ENCODE peak calls at places on chromosomes 13 and 19, in seven cellular contexts. W is NCI-H1105; U is fibroblast of the aortic adventitia; P is activated T-cell treated with anti-CD3 and anti-CD28 coated beads for 1 hour; Y is activated CD4-positive, alpha-beta T cell treated with anti-CD3 and anti-CD28 coated beads for 48 hours; M is AG04449; L is stimulated activated naive CD8-positive, alpha-beta T cell treated with anti-CD3 and anti-CD28 coated beads, Interleukin-15, amount 100 ng/mL, for 72 hours. G is an unnamed sample.

GRCh38 chr19:29815231-29815630 is 3.4 kb downstream of the CCNE1 start:
- DNase-seq in Y (no peak), W (no peak), M (no peak), P (no peak), U (no peak), L (no peak), G (no peak)

GRCh38 chr19:14401468-14401867 is 17.7 kb downstream of the DDX39A start:
- DNase-seq in P (no peak), W (no peak), U (no peak), L (no peak), M (no peak), Y (no peak), G (no peak)

GRCh38 chr13:40120288-40120687 is 464.8 kb downstream of the COG6 start:
- DNase-seq in P (no peak), M (no peak), W (no peak), U (peak), Y (no peak), L (no peak), G (no peak)

GRCh38 chr13:111171629-111172028 is 56.5 kb downstream of the ARHGEF7 start:
- DNase-seq in M (no peak), P (no peak), U (no peak), Y (no peak), L (no peak), W (no peak), G (no peak)

GRCh38 chr13:103772576-103772975 is 706.4 kb upstream of the SLC10A2 start:
- DNase-seq in L (no peak), U (no peak), M (no peak), Y (no peak), P (no peak), W (no peak), G (no peak)

GRCh38 chr19:1168877-1169791 is 4.9 kb downstream of the SBNO2 start:
- DNase-seq in M (no peak), W (no peak), L (no peak), Y (no peak), P (no peak), U (peak), G (no peak)

GRCh38 chr13:24651718-24652345 is 28.4 kb upstream of the ATP12A start:
- DNase-seq in M (no peak), L (no peak), P (no peak), U (no peak), W (no peak), Y (no peak), G (no peak)

GRCh38 chr19:1811472-1811894 is 593 bp downstream of the ATP8B3 start:
- DNase-seq in M (no peak), U (peak), Y (peak), W (no peak), L (peak), P (peak), G (no peak)

GRCh38 chr19:5850743-5851293 is 431 bp downstream of the FUT3 start:
- DNase-seq in Y (no peak), P (no peak), U (peak), L (no peak), M (no peak), W (no peak), G (no peak)

GRCh38 chr19:15538774-15539173 is 30.4 kb downstream of the CYP4F22 start:
- DNase-seq in U (peak), L (no peak), W (no peak), M (no peak), P (no peak), Y (no peak), G (no peak)

GRCh38 chr19:42095814-42096230 is 19.9 kb downstream of the ZNF574 start:
- DNase-seq in Y (peak), P (no peak), L (no peak), U (no peak), W (no peak), M (no peak), G (no peak)

GRCh38 chr19:11448410-11448809 is 13.0 kb downstream of the PRKCSH start:
- DNase-seq in M (no peak), Y (no peak), U (no peak), P (no peak), L (no peak), W (no peak), G (no peak)

GRCh38 chr19:16897572-16898056 is 8.8 kb downstream of the F2RL3 start:
- DNase-seq in L (no peak), Y (no peak), U (no peak), W (no peak), M (no peak), P (no peak), G (no peak)

GRCh38 chr13:101424381-101425155 is 8.3 kb upstream of the NALCN start:
- DNase-seq in L (no peak), P (no peak), U (no peak), W (no peak), M (no peak), Y (no peak), G (no peak)

GRCh38 chr13:94620286-94620896 is 18.7 kb downstream of the GPR180 start:
- DNase-seq in M (no peak), L (no peak), W (peak), Y (peak), U (peak), P (no peak), G (peak)

GRCh38 chr13:94480672-94481145 is 1.2 kb upstream of the DCT start:
- DNase-seq in L (peak), P (no peak), M (no peak), Y (peak), W (no peak), U (peak), G (no peak)

GRCh38 chr13:113410472-113411201 is 42.7 kb downstream of the ADPRHL1 start:
- DNase-seq in U (peak), Y (peak), W (no peak), M (peak), L (no peak), P (no peak), G (no peak)

GRCh38 chr13:91813255-91813654 is 414.8 kb downstream of the GPC5 start:
- DNase-seq in P (no peak), Y (no peak), U (no peak), L (no peak), M (no peak), W (peak), G (no peak)

GRCh38 chr19:4014541-4015491 is 7.3 kb downstream of the PIAS4 start:
- DNase-seq in W (no peak), M (no peak), Y (peak), U (no peak), P (peak), L (no peak), G (no peak)

GRCh38 chr13:105660550-105660949 is 874.9 kb downstream of the EFNB2 start:
- DNase-seq in Y (no peak), U (no peak), M (no peak), W (no peak), P (no peak), L (no peak), G (no peak)

GRCh38 chr19:7196721-7197168 is 97.5 kb downstream of the INSR start:
- DNase-seq in P (no peak), U (peak), W (no peak), M (no peak), L (no peak), Y (no peak), G (no peak)

GRCh38 chr13:99985886-99986527 is 4.4 kb downstream of the ZIC2 start:
- DNase-seq in W (no peak), L (no peak), U (no peak), M (no peak), P (no peak), Y (no peak), G (no peak)

GRCh38 chr13:21014666-21015170 is 46.7 kb downstream of the LATS2 start:
- DNase-seq in U (peak), M (peak), Y (no peak), L (no peak), W (no peak), P (no peak), G (no peak)

GRCh38 chr13:94708031-94708571 is 4.2 kb downstream of the SOX21 start:
- DNase-seq in M (no peak), U (no peak), L (no peak), W (no peak), P (no peak), Y (peak), G (no peak)

GRCh38 chr19:5057860-5058259 is 88.9 kb downstream of the KDM4B start:
- DNase-seq in U (peak), L (no peak), P (no peak), Y (no peak), W (no peak), M (no peak), G (no peak)

G was measured in NCI-H1930.